ENCODE peak calls at places on chromosomes 2 and 18, in nine cellular contexts. J is activated CD8-positive, alpha-beta T cell treated with anti-CD3 and anti-CD28 coated beads for 36 hours; G is fibroblast of lung; T is fibroblast of the aortic adventitia; L is ascending aorta; M is IMR-90; R is astrocyte; Z is CD14-positive monocyte; X is HCT116. H is an unnamed sample.
A peak's percentile ranks its signal among the peaks of the same experiment; 100 is the strongest.

GRCh38 chr2:86393521-86394490 is 47.4 kb upstream of the KDM3A start:
- DNase-seq in J (peak; percentile 29), G (no peak), T (peak; percentile 53), L (no peak), M (peak; percentile 22), R (peak; percentile 48), Z (no peak), X (peak; percentile 12), H (no peak)

GRCh38 chr2:31785876-31786275 is 205.1 kb upstream of the SRD5A2 start:
- DNase-seq in J (no peak), G (no peak), T (no peak), L (no peak), M (no peak), R (no peak), Z (no peak), X (no peak), H (no peak)

GRCh38 chr2:26974352-26974751 is 3.9 kb downstream of the MAPRE3 start:
- DNase-seq in J (no peak), G (no peak), T (no peak), L (no peak), M (no peak), R (no peak), Z (no peak), X (no peak), H (no peak)

GRCh38 chr18:57624988-57625387 is 3.4 kb upstream of the NARS1 start:
- DNase-seq in J (no peak), G (peak; percentile 22), T (no peak), L (no peak), M (peak; percentile 52), R (peak; percentile 46), Z (no peak), X (peak; percentile 15), H (no peak)

GRCh38 chr2:86454238-86454637 is 13.1 kb downstream of the KDM3A start:
- DNase-seq in J (no peak), G (no peak), T (no peak), L (no peak), M (no peak), R (no peak), Z (no peak), X (no peak), H (no peak)

GRCh38 chr2:71578665-71579371 is 125.5 kb downstream of the DYSF start:
- DNase-seq in J (no peak), G (peak; percentile 27), T (peak; percentile 44), L (peak; percentile 92), M (peak; percentile 7), R (no peak), Z (no peak), X (no peak), H (no peak)

GRCh38 chr2:33497177-33497787 is 20.8 kb downstream of the RASGRP3 start:
- DNase-seq in J (no peak), G (peak; percentile 24), T (peak; percentile 74), L (no peak), M (no peak), R (peak; percentile 89), Z (no peak), X (no peak), H (peak; percentile 47)

GRCh38 chr2:58826795-58827194 is 585.7 kb upstream of the FANCL start:
- DNase-seq in J (no peak), G (no peak), T (no peak), L (no peak), M (no peak), R (no peak), Z (no peak), X (no peak), H (no peak)

GRCh38 chr2:174629514-174629913 is 31.9 kb upstream of the WIPF1 start:
- DNase-seq in J (peak; percentile 53), G (no peak), T (no peak), L (no peak), M (no peak), R (no peak), Z (no peak), X (no peak), H (no peak)

GRCh38 chr2:166516712-166517303 is 22.8 kb upstream of the SCN7A start:
- DNase-seq in J (peak; percentile 41), G (peak; percentile 56), T (peak; percentile 32), L (no peak), M (peak; percentile 40), R (no peak), Z (no peak), X (no peak), H (no peak)

GRCh38 chr2:38697116-38697840 is 31.4 kb downstream of the GALM start:
- DNase-seq in J (peak; percentile 44), G (no peak), T (no peak), L (no peak), M (no peak), R (no peak), Z (no peak), X (no peak), H (no peak)

GRCh38 chr2:99984781-99985525 is 157.4 kb downstream of the AFF3 start:
- DNase-seq in J (no peak), G (peak; percentile 81), T (peak; percentile 54), L (no peak), M (peak; percentile 73), R (peak; percentile 16), Z (no peak), X (no peak), H (no peak)

GRCh38 chr2:8623958-8624591 is 57.8 kb upstream of the ID2 start:
- DNase-seq in J (no peak), G (no peak), T (no peak), L (no peak), M (no peak), R (no peak), Z (no peak), X (no peak), H (no peak)

GRCh38 chr2:199207011-199207410 is 250.7 kb downstream of the SATB2 start:
- DNase-seq in J (no peak), G (no peak), T (peak; percentile 23), L (no peak), M (no peak), R (no peak), Z (no peak), X (no peak), H (no peak)

DNA sequence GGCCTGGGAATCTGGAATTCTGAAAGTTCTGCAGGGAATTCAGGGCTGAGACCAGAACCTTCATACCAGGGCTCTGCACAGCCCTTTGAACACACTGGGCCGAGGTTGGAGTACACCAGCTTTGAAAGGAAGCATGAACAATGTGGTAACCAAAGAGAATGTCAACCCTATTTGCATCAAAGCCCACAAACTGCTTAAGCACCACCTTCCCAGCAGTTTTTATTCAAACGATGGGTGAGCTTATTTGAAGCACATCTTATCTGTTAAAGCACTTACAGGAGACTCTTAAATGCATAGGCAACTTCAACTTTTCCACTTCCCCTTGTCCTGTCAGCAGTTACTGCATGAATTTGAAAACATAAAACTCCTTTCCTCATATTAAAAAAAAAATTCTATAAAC is 96.6 kb downstream of the TXNL1 start:
- DNase-seq in J (no peak), G (no peak), T (no peak), L (no peak), M (no peak), R (no peak), Z (no peak), X (no peak), H (no peak)
- TF ChIP-seq CTCF in J (no peak), G (no peak), T (no peak), L (no peak), M (no peak), R (no peak), Z (no peak), X (no peak), H (no peak)

DNA sequence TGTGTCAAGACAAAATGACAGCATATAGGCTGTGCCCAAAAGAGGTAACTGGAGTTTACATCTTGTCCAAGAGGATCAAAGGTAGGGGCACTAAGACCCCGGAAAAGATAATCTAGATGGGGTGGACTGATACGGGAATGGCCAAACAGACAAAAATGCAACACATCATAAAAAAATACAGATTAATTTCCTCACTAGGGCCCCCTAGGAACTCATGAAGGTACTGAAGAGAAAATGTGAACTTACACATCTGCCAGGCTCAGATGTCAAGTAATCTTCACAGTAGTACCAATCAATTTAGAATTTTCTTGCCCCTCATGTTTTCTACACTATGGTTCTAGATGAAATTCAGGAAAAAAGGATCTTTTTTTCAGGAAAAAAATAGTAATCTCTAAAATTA is 115.6 kb upstream of the REG3A start:
- DNase-seq in J (no peak), G (no peak), T (no peak), L (no peak), M (no peak), R (no peak), Z (no peak), X (no peak), H (no peak)
- TF ChIP-seq CTCF in J (no peak), G (no peak), T (no peak), L (no peak), M (no peak), R (no peak), Z (no peak), X (no peak), H (no peak)

DNA sequence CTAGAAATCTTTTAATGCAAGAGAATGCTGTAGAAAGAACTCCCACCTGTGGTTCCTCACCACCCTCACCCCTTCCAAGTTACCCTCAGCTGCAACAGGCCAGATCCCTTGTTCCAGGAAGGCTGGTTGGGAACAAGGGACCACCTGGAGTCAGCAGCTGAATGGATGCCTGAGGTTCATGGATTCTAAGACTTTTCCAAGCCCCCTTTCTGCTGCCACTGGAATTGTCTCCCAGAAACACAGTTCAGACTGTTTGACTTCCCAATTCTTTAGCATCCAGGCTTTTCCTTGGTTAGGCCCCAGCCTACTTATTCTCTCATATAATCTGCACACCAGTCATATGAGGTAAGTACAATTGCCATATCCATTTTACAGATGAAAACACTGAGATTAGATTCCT is 8.0 kb upstream of the ADCY3 start:
- DNase-seq in J (no peak), G (no peak), T (no peak), L (no peak), M (no peak), R (no peak), Z (no peak), X (no peak), H (no peak)
- TF ChIP-seq CTCF in J (no peak), G (no peak), T (no peak), L (no peak), M (no peak), R (no peak), Z (no peak), X (no peak), H (no peak)

DNA sequence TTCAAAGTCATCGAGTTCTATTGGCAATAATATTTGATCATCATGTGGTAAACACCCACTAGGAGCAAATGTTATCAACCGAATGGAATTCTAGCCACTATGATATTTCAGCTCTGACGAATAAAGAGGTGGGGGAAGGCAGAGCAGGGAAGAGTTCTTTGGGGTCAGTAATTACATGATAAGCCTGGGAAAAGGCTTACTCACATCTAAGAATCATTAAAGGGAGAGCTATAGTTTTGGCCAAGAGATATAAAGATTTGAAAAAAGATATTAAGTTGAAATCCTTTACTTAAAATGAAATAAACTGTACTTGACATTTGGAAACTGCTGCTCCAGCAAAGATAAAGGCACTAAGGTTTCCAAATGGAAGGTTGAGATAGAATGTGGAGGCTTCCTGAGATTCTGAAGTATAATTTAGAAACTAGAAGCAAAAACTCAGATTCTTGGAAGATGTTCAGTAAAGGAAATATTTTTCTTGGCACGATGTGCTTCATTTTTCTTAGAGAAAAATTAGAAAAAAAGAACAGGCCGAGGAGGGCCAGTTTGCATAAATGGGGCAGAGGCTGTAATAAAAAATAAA is 104.7 kb upstream of the ARHGAP28 start:
- DNase-seq in J (no peak), G (peak; percentile 86), T (peak; percentile 67), L (no peak), M (peak; percentile 71), R (peak; percentile 80), Z (no peak), X (no peak), H (no peak)
- TF ChIP-seq CTCF in J (no peak), G (no peak), T (no peak), L (no peak), M (no peak), R (no peak), Z (no peak), X (no peak), H (no peak)

H was measured in GM10248.